ENCODE peak calls at places on chromosomes 12 and 14, in four cellular contexts. One of them, this sample, is unnamed.

GRCh38 chr12:70467908-70468733 is 102.0 kb downstream of the KCNMB4 start:
- DNase-seq in GM23248: no peak
- DNase-seq in PC-3: no peak
- DNase-seq in GM23338: peak
- DNase-seq in this sample: no peak

GRCh38 chr14:56490379-56490778 is 89.2 kb upstream of the TMEM260 start:
- DNase-seq in PC-3: peak
- DNase-seq in GM23248: peak
- DNase-seq in GM23338: peak
- DNase-seq in this sample: peak

GRCh38 chr14:90883782-90884181 is 67.6 kb upstream of the TTC7B start:
- DNase-seq in GM23338: peak
- DNase-seq in PC-3: no peak
- DNase-seq in GM23248: no peak
- DNase-seq in this sample: no peak

GRCh38 chr12:39632670-39633069 is 13.1 kb upstream of the ABCD2 start:
- DNase-seq in PC-3: no peak
- DNase-seq in GM23338: no peak
- DNase-seq in GM23248: peak
- DNase-seq in this sample: no peak

GRCh38 chr14:66476964-66477363 is 9.2 kb upstream of the CCDC196 start:
- DNase-seq in PC-3: peak
- DNase-seq in GM23338: no peak
- DNase-seq in GM23248: peak
- DNase-seq in this sample: no peak

GRCh38 chr12:12885060-12885792 is 6.1 kb upstream of the GPRC5A start:
- DNase-seq in PC-3: no peak
- DNase-seq in GM23248: no peak
- DNase-seq in GM23338: peak
- DNase-seq in this sample: peak

GRCh38 chr12:110343114-110343513 is 60.4 kb downstream of the ANAPC7 start:
- DNase-seq in GM23248: no peak
- DNase-seq in GM23338: no peak
- DNase-seq in PC-3: no peak
- DNase-seq in this sample: no peak

GRCh38 chr12:32115404-32116104 is 8.9 kb downstream of the BICD1 start:
- DNase-seq in GM23338: no peak
- DNase-seq in PC-3: peak
- DNase-seq in GM23248: peak
- DNase-seq in this sample: no peak

GRCh38 chr12:96360550-96360949 is 39.7 kb downstream of the CDK17 start:
- DNase-seq in GM23248: no peak
- DNase-seq in GM23338: no peak
- DNase-seq in PC-3: no peak
- DNase-seq in this sample: no peak

GRCh38 chr14:99755629-99756603 is 37.3 kb upstream of the EML1 start:
- DNase-seq in GM23338: no peak
- DNase-seq in GM23248: peak
- DNase-seq in PC-3: peak
- DNase-seq in this sample: no peak

GRCh38 chr12:49279706-49280159 is 14.9 kb downstream of the TUBA1C start:
- DNase-seq in GM23248: no peak
- DNase-seq in PC-3: no peak
- DNase-seq in GM23338: peak
- DNase-seq in this sample: peak

GRCh38 chr12:81187686-81188085 is 109.8 kb downstream of the ACSS3 start:
- DNase-seq in GM23338: no peak
- DNase-seq in GM23248: no peak
- DNase-seq in PC-3: peak
- DNase-seq in this sample: no peak

GRCh38 chr14:52960627-52961026 is 9.8 kb upstream of the FERMT2 start:
- DNase-seq in GM23248: no peak
- DNase-seq in GM23338: no peak
- DNase-seq in PC-3: peak
- DNase-seq in this sample: peak

GRCh38 chr14:64649383-64649998 is 54.7 kb upstream of the PLEKHG3 start:
- DNase-seq in PC-3: no peak
- DNase-seq in GM23248: peak
- DNase-seq in GM23338: peak
- DNase-seq in this sample: no peak

GRCh38 chr14:81234268-81234667 is 13.5 kb upstream of the GTF2A1 start:
- DNase-seq in GM23338: no peak
- DNase-seq in PC-3: peak
- DNase-seq in GM23248: no peak
- DNase-seq in this sample: no peak

GRCh38 chr14:64715628-64716412 is 11.6 kb downstream of the PLEKHG3 start:
- DNase-seq in GM23248: no peak
- DNase-seq in PC-3: no peak
- DNase-seq in GM23338: peak
- DNase-seq in this sample: peak

GRCh38 chr14:65824978-65825299 is 412.4 kb downstream of the FUT8 start:
- DNase-seq in GM23248: no peak
- DNase-seq in PC-3: no peak
- DNase-seq in GM23338: no peak
- DNase-seq in this sample: no peak

GRCh38 chr12:87866602-87867292 is 162.5 kb downstream of the C12orf50 start:
- DNase-seq in GM23248: peak
- DNase-seq in GM23338: peak
- DNase-seq in PC-3: peak
- DNase-seq in this sample: peak

GRCh38 chr12:111094157-111094772 is 173.9 kb upstream of the MYL2 start:
- DNase-seq in GM23248: no peak
- DNase-seq in PC-3: no peak
- DNase-seq in GM23338: no peak
- DNase-seq in this sample: no peak

GRCh38 chr12:107207931-107208515 is 114.7 kb upstream of the CRY1 start:
- DNase-seq in PC-3: no peak
- DNase-seq in GM23338: no peak
- DNase-seq in GM23248: peak
- DNase-seq in this sample: no peak

GRCh38 chr12:13465641-13466040 is 269.1 kb downstream of the EMP1 start:
- DNase-seq in PC-3: no peak
- DNase-seq in GM23338: no peak
- DNase-seq in GM23248: peak
- DNase-seq in this sample: no peak

GRCh38 chr14:85296466-85297210 is 233.3 kb upstream of the FLRT2 start:
- DNase-seq in GM23248: peak
- DNase-seq in GM23338: no peak
- DNase-seq in PC-3: peak
- DNase-seq in this sample: no peak

GRCh38 chr14:75022655-75023054 is 19.9 kb downstream of the EIF2B2 start:
- DNase-seq in GM23338: peak
- DNase-seq in GM23248: peak
- DNase-seq in PC-3: peak
- DNase-seq in this sample: peak

GRCh38 chr12:6996040-6996441 is 22.2 kb downstream of the LPCAT3 start:
- DNase-seq in PC-3: peak
- DNase-seq in GM23338: no peak
- DNase-seq in GM23248: peak
- DNase-seq in this sample: peak

GRCh38 chr12:58882796-58883195 is 37.5 kb downstream of the LRIG3 start:
- DNase-seq in GM23248: no peak
- DNase-seq in PC-3: no peak
- DNase-seq in GM23338: peak
- DNase-seq in this sample: peak

GRCh38 chr12:56299308-56299852 is 750 bp downstream of the CS start:
- DNase-seq in GM23248: no peak
- DNase-seq in GM23338: no peak
- DNase-seq in PC-3: peak
- DNase-seq in this sample: no peak

GRCh38 chr14:92959761-92960680 is 37.1 kb downstream of the CHGA start:
- DNase-seq in PC-3: peak
- DNase-seq in GM23248: no peak
- DNase-seq in GM23338: no peak
- DNase-seq in this sample: no peak

GRCh38 chr14:37587438-37587837 is 7.6 kb downstream of the FOXA1 start:
- DNase-seq in PC-3: no peak
- DNase-seq in GM23248: no peak
- DNase-seq in GM23338: no peak
- DNase-seq in this sample: no peak

GRCh38 chr14:26180221-26180620 is 417.6 kb downstream of the NOVA1 start:
- DNase-seq in GM23248: no peak
- DNase-seq in GM23338: no peak
- DNase-seq in PC-3: no peak
- DNase-seq in this sample: no peak

GRCh38 chr12:103504606-103505005 is 8.8 kb upstream of the C12orf42 start:
- DNase-seq in PC-3: no peak
- DNase-seq in GM23338: no peak
- DNase-seq in GM23248: no peak
- DNase-seq in this sample: no peak

DNA sequence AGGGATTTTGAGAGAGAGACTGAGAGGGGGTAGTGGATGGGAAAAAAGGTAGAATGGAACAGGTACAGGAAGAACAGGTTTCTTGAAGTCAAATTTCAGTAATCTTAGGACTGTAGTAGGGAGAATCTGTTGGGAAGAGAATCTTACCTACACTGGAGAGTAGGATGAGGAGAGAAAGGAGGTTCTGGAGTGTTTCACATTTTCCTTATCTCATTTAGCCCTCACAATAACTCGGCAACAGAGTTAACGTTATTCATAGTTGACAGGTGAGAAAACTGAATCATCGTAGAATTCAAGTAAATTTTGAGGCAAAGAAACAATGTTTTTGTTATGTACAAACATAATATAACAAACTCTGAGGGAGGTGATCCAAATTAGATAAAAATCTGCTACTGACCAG is 17.2 kb upstream of the STRN3 start:
- DNase-seq in GM23248: no peak
- DNase-seq in GM23338: no peak
- DNase-seq in PC-3: peak
- DNase-seq in this sample: no peak
- H2AFZ ChIP-seq in GM23248: no peak
- H2AFZ ChIP-seq in GM23338: no peak
- H2AFZ ChIP-seq in PC-3: peak
- H2AFZ ChIP-seq in this sample: no peak

GRCh38 chr14:50941151-50941550 is 3.1 kb downstream of the PYGL start:
- DNase-seq in GM23338: no peak
- DNase-seq in GM23248: peak
- DNase-seq in PC-3: no peak
- DNase-seq in this sample: no peak
- H2AFZ ChIP-seq in GM23338: no peak
- H2AFZ ChIP-seq in GM23248: no peak
- H2AFZ ChIP-seq in PC-3: no peak
- H2AFZ ChIP-seq in this sample: no peak

GRCh38 chr14:21911877-21912276 is 238.3 kb upstream of the OR4E1 start:
- DNase-seq in PC-3: no peak
- DNase-seq in GM23248: no peak
- DNase-seq in GM23338: no peak
- DNase-seq in this sample: no peak
- H2AFZ ChIP-seq in PC-3: no peak
- H2AFZ ChIP-seq in GM23248: no peak
- H2AFZ ChIP-seq in GM23338: no peak
- H2AFZ ChIP-seq in this sample: no peak

GRCh38 chr14:70856851-70857498 is 47.7 kb upstream of the MAP3K9 start:
- DNase-seq in GM23338: no peak
- DNase-seq in GM23248: peak
- DNase-seq in PC-3: peak
- DNase-seq in this sample: no peak
- H2AFZ ChIP-seq in GM23338: no peak
- H2AFZ ChIP-seq in GM23248: no peak
- H2AFZ ChIP-seq in PC-3: no peak
- H2AFZ ChIP-seq in this sample: no peak

GRCh38 chr12:51837286-51837685 is 11.2 kb downstream of the FIGNL2 start:
- DNase-seq in GM23248: no peak
- DNase-seq in GM23338: no peak
- DNase-seq in PC-3: no peak
- DNase-seq in this sample: peak

GRCh38 chr12:51838036-51838435 is 10.5 kb downstream of the FIGNL2 start:
- DNase-seq in GM23248: no peak
- DNase-seq in GM23338: no peak
- DNase-seq in PC-3: no peak
- DNase-seq in this sample: peak

GRCh38 chr12:51838762-51839161 is 9.8 kb downstream of the FIGNL2 start:
- DNase-seq in GM23338: no peak
- DNase-seq in GM23248: no peak
- DNase-seq in PC-3: no peak
- DNase-seq in this sample: no peak

GRCh38 chr12:51839310-51839943 is 9.1 kb downstream of the FIGNL2 start:
- DNase-seq in GM23248: no peak
- DNase-seq in GM23338: peak
- DNase-seq in PC-3: no peak
- DNase-seq in this sample: peak

DNA sequence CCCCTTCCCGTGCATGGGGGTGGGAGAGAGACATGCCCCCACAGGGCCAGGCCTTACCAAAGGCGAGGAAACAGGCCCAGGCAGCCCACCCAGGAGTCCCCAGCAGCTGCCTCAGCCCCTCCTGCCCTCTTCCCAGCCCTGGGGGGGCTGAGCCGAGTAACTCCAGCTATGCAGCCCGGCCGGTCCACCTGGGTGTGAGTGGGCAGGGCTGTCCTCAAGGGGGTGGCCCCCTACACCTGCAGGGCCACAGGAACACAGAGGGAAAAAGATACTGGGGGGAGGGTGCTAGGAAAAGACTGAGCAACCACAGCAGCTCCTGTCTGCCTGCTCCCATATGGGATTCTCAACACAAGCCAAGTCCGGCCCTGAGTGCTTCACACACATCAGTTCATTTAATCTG is 7.6 kb downstream of the FIGNL2 start:
- DNase-seq in GM23338: no peak
- DNase-seq in GM23248: no peak
- DNase-seq in PC-3: no peak
- DNase-seq in this sample: no peak
- H2AFZ ChIP-seq in GM23338: no peak
- H2AFZ ChIP-seq in GM23248: no peak
- H2AFZ ChIP-seq in PC-3: no peak
- H2AFZ ChIP-seq in this sample: no peak

DNA sequence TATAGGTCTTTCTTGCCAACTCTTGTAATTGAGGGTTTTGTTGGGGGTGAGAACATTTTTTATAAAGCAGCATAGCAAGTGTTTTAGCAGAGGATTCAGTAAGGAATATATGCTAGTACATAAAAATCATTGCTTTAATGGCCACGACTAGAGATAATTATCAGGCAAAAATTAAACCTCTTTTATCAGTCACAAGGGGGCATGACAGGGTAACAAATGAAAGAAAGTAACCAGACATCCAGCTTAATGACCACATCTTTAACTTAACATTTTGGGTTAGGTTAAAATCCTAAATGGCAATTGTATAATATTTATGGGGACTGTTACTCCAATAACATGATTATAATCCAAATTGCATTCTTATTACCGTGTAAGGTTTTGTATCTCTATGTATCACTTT is 119.6 kb downstream of the LRRIQ1 start:
- DNase-seq in PC-3: peak
- DNase-seq in GM23248: peak
- DNase-seq in GM23338: peak
- DNase-seq in this sample: peak
- H2AFZ ChIP-seq in PC-3: no peak
- H2AFZ ChIP-seq in GM23248: peak
- H2AFZ ChIP-seq in GM23338: no peak
- H2AFZ ChIP-seq in this sample: no peak

GRCh38 chr12:90292183-90292582 is 583.5 kb upstream of the ATP2B1 start:
- DNase-seq in PC-3: no peak
- DNase-seq in GM23248: no peak
- DNase-seq in GM23338: no peak
- DNase-seq in this sample: no peak
- H2AFZ ChIP-seq in PC-3: peak
- H2AFZ ChIP-seq in GM23248: no peak
- H2AFZ ChIP-seq in GM23338: no peak
- H2AFZ ChIP-seq in this sample: no peak

This sample was measured in neural progenitor cell.